ENCODE peak calls at places on chromosomes 4 and X, in seven cellular contexts. D is stimulated activated CD8-positive, alpha-beta memory T cell treated with anti-CD3 and anti-CD28 coated beads, Interleukin-12 subunit alpha, Interleukin-12 subunit beta, amount 100 ng/mL, for 1 hour; H is progenitor cell of endocrine pancreas; Q is endothelial cell; B is heart right ventricle; C is astrocyte of the spinal cord; W is RKO. F is an unnamed sample.

GRCh38 chrX:131802836-131803626 is 220.1 kb upstream of the STK26 start:
- DNase-seq in D (no peak), W (no peak), Q (no peak), H (no peak), B (peak), C (peak), F (no peak)

GRCh38 chr4:185592845-185593488 is 57.7 kb upstream of the PDLIM3 start:
- DNase-seq in B (no peak), H (no peak), Q (no peak), W (no peak), D (no peak), C (no peak), F (no peak)

GRCh38 chr4:132683957-132684356 is 465.1 kb upstream of the PCDH10 start:
- DNase-seq in W (no peak), Q (no peak), B (no peak), C (no peak), H (no peak), D (no peak), F (no peak)

GRCh38 chr4:42673084-42673429 is 16.2 kb upstream of the ATP8A1 start:
- DNase-seq in D (peak), B (peak), C (peak), H (no peak), W (no peak), Q (no peak), F (no peak)

GRCh38 chr4:39823193-39823592 is 125.3 kb downstream of the UBE2K start:
- DNase-seq in Q (no peak), B (no peak), W (no peak), H (no peak), C (peak), D (no peak), F (no peak)

GRCh38 chrX:23317799-23318724 is 16.6 kb upstream of the PTCHD1 start:
- DNase-seq in Q (peak), B (no peak), C (no peak), D (no peak), H (peak), W (peak), F (no peak)

GRCh38 chr4:184807797-184808718 is 17.7 kb downstream of the ACSL1 start:
- DNase-seq in C (peak), W (peak), Q (no peak), H (no peak), D (no peak), B (peak), F (no peak)

GRCh38 chr4:112277220-112277619 is 8.5 kb downstream of the TIFA start:
- DNase-seq in Q (no peak), W (no peak), B (no peak), H (no peak), D (no peak), C (no peak), F (no peak)

GRCh38 chr4:26176621-26177121 is 144.1 kb upstream of the RBPJ start:
- DNase-seq in H (no peak), W (no peak), D (no peak), B (no peak), C (peak), Q (no peak), F (no peak)

GRCh38 chr4:10571896-10572295 is 112.7 kb downstream of the CLNK start:
- DNase-seq in D (no peak), W (no peak), H (no peak), C (peak), B (no peak), Q (no peak), F (no peak)

GRCh38 chrX:109774706-109775105 is 41.6 kb upstream of the ACSL4 start:
- DNase-seq in B (no peak), Q (no peak), C (peak), H (no peak), D (no peak), W (peak), F (no peak)

F was measured in activated CD4-positive, CD25-positive, alpha-beta regulatory T cell treated with anti-CD3 and anti-CD28 coated beads, Interleukin-2, amount 50 U/mL, for 16 hours.